ENCODE peak calls at places on chromosome 18, in seven cellular contexts. B, I, O, X, K, F and H are unnamed samples. For H3K27me3, the result is how much of the 10 kb centered on the place peaks cover.

GRCh38 chr18:75033516-75033915 is 175.4 kb downstream of the PTGR3 start:
- DNase-seq in I (no peak), O (no peak), B (no peak), F (no peak), K (no peak), X (no peak), H (no peak)

GRCh38 chr18:71189581-71189980 is 900.7 kb downstream of the SOCS6 start:
- DNase-seq in O (no peak), X (no peak), B (no peak), F (no peak), K (no peak), I (no peak), H (no peak)

GRCh38 chr18:48629730-48630324 is 91.0 kb downstream of the CTIF start:
- DNase-seq in I (no peak), O (peak), K (no peak), B (peak), X (no peak), F (peak), H (no peak)

GRCh38 chr18:49934457-49934856 is 121.1 kb upstream of the ACAA2 start:
- DNase-seq in F (no peak), B (peak), O (no peak), K (no peak), I (no peak), X (no peak), H (no peak)

GRCh38 chr18:70421471-70421870 is 132.6 kb downstream of the SOCS6 start:
- DNase-seq in F (no peak), X (no peak), B (no peak), K (no peak), I (no peak), O (no peak), H (no peak)

GRCh38 chr18:60295776-60296175 is 76.8 kb downstream of the MC4R start:
- DNase-seq in F (no peak), B (no peak), K (no peak), I (no peak), X (no peak), O (peak), H (no peak)

GRCh38 chr18:26470011-26470637 is 78.2 kb downstream of the KCTD1 start:
- DNase-seq in X (no peak), F (peak), I (no peak), K (no peak), O (no peak), B (no peak), H (no peak)

GRCh38 chr18:31716362-31716761 is 32.0 kb upstream of the B4GALT6 start:
- DNase-seq in B (no peak), K (no peak), F (no peak), O (peak), I (no peak), X (no peak), H (no peak)

GRCh38 chr18:36688020-36688965 is 140.5 kb downstream of the TPGS2 start:
- DNase-seq in K (peak), O (peak), F (peak), B (peak), I (peak), X (no peak), H (peak)

GRCh38 chr18:12516049-12516677 is 108.4 kb downstream of the PRELID3A start:
- DNase-seq in I (no peak), X (no peak), B (no peak), F (no peak), K (no peak), O (no peak), H (no peak)

GRCh38 chr18:69161383-69162028 is 239.2 kb upstream of the DOK6 start:
- DNase-seq in K (no peak), B (no peak), X (no peak), I (no peak), F (peak), O (peak), H (no peak)

GRCh38 chr18:50695431-50696176 is 124.2 kb downstream of the MRO start:
- DNase-seq in I (no peak), F (no peak), B (no peak), K (no peak), X (no peak), O (no peak), H (no peak)

GRCh38 chr18:38648184-38648583 is 1082.6 kb upstream of the CELF4 start:
- DNase-seq in I (no peak), B (no peak), O (no peak), K (no peak), X (no peak), F (no peak), H (no peak)

GRCh38 chr18:22424564-22424963 is 6.8 kb upstream of the CTAGE1 start:
- DNase-seq in I (no peak), F (no peak), O (no peak), B (no peak), X (no peak), K (no peak), H (no peak)

GRCh38 chr18:54392621-54393023 is 34.9 kb downstream of the C18orf54 start:
- DNase-seq in K (peak), B (peak), I (no peak), F (peak), X (no peak), O (peak), H (no peak)

GRCh38 chr18:13239557-13239956 is 21.0 kb downstream of the LDLRAD4 start:
- DNase-seq in I (no peak), O (no peak), K (no peak), B (no peak), F (no peak), X (no peak), H (no peak)

GRCh38 chr18:48673456-48674197 is 134.8 kb downstream of the CTIF start:
- DNase-seq in I (peak), F (no peak), O (no peak), X (no peak), B (no peak), K (no peak), H (peak)

GRCh38 chr18:43935051-43935412 is 657.7 kb upstream of the SYT4 start:
- DNase-seq in K (no peak), F (peak), O (peak), B (peak), I (no peak), X (no peak), H (no peak)

GRCh38 chr18:49819768-49820662 is 6.7 kb upstream of the ACAA2 start:
- DNase-seq in I (no peak), O (no peak), F (no peak), X (no peak), B (no peak), K (no peak), H (peak)

GRCh38 chr18:21897811-21898210 is 157.2 kb downstream of the MIB1 start:
- DNase-seq in F (no peak), X (no peak), B (peak), I (no peak), O (peak), K (peak), H (no peak)

GRCh38 chr18:56173542-56174220 is 464.7 kb downstream of the TXNL1 start:
- DNase-seq in X (no peak), F (peak), O (no peak), K (no peak), B (no peak), I (no peak), H (no peak)

GRCh38 chr18:621181-621580 is 24.4 kb downstream of the CLUL1 start:
- DNase-seq in I (no peak), F (no peak), X (no peak), K (no peak), B (no peak), O (no peak), H (no peak)

GRCh38 chr18:13446024-13446423 is 227.5 kb downstream of the LDLRAD4 start:
- DNase-seq in O (no peak), X (no peak), F (no peak), I (no peak), K (no peak), B (no peak), H (no peak)

GRCh38 chr18:48037481-48038271 is 107.2 kb upstream of the SMAD2 start:
- DNase-seq in B (no peak), O (no peak), X (no peak), F (no peak), I (no peak), K (no peak), H (peak)

GRCh38 chr18:49846263-49846662 is 32.9 kb upstream of the ACAA2 start:
- DNase-seq in K (no peak), X (no peak), I (no peak), O (peak), F (no peak), B (no peak), H (no peak)

GRCh38 chr18:32771169-32771751 is 1.6 kb downstream of the KLHL14 start:
- DNase-seq in F (no peak), B (no peak), I (no peak), K (no peak), O (peak), X (no peak), H (no peak)

GRCh38 chr18:48052845-48053244 is 122.4 kb upstream of the SMAD2 start:
- DNase-seq in X (no peak), B (no peak), I (no peak), K (no peak), F (no peak), O (no peak), H (no peak)

GRCh38 chr18:35605686-35606417 is 24.3 kb downstream of the GALNT1 start:
- DNase-seq in O (no peak), B (no peak), I (no peak), X (no peak), K (no peak), F (no peak), H (no peak)

GRCh38 chr18:14969507-14969906 is 221.5 kb downstream of the ANKRD30B start:
- DNase-seq in I (no peak), O (no peak), K (no peak), B (no peak), F (no peak), X (no peak), H (no peak)

GRCh38 chr18:6013101-6013790 is 117.9 kb upstream of the TMEM200C start:
- DNase-seq in X (no peak), K (no peak), B (no peak), O (no peak), F (no peak), I (no peak), H (no peak)

GRCh38 chr18:13260927-13261471 is 42.4 kb downstream of the LDLRAD4 start:
- DNase-seq in B (no peak), O (no peak), X (no peak), I (no peak), K (no peak), F (no peak), H (no peak)

DNA sequence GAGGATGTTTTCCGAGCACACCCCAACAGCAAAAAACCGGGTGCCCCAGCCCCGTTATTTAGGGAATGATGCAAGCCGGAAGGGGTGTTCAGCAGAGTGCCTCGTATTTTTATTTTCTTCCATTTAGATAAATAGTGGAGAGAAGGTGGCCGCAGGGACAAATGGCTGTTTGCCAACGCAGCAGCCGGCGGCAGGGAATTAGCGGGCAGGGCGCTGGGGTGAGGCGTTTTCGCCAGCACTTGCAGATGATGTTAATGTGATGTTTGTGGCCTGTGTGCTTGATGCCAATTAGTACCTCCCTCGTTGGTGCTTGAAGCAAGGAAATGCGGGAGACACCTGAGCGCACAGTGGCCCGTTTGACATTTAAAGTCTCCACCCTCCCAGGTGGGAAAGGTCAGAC is 38.9 kb downstream of the NFATC1 start:
- DNase-seq in O (no peak), X (peak), I (no peak), B (no peak), F (no peak), K (no peak), H (no peak)
- H3K27me3 ChIP-seq in O (under half), X (under half), I (under half), B (under half), F (under half), K (under half), H (under half)

GRCh38 chr18:80179857-80180558 is 67.3 kb downstream of the PARD6G start:
- DNase-seq in K (no peak), F (no peak), B (no peak), I (no peak), X (no peak), O (no peak), H (no peak)
- H3K27ac ChIP-seq in K (no peak), F (no peak), B (no peak), I (no peak), X (no peak), O (no peak), H (no peak)

GRCh38 chr18:58041633-58042032 is 2.4 kb upstream of the NEDD4L start:
- DNase-seq in I (no peak), B (no peak), X (no peak), O (peak), K (no peak), F (no peak), H (no peak)

GRCh38 chr18:58038063-58038462 is 6.0 kb upstream of the NEDD4L start:
- DNase-seq in X (no peak), B (no peak), O (no peak), F (no peak), I (no peak), K (no peak), H (no peak)

GRCh38 chr18:58034370-58034769 is 9.7 kb upstream of the NEDD4L start:
- DNase-seq in X (no peak), F (no peak), O (no peak), K (no peak), B (no peak), I (no peak), H (no peak)

GRCh38 chr18:58042826-58043362 is 1.1 kb upstream of the NEDD4L start:
- DNase-seq in K (no peak), X (no peak), O (no peak), F (no peak), B (peak), I (no peak), H (no peak)

DNA sequence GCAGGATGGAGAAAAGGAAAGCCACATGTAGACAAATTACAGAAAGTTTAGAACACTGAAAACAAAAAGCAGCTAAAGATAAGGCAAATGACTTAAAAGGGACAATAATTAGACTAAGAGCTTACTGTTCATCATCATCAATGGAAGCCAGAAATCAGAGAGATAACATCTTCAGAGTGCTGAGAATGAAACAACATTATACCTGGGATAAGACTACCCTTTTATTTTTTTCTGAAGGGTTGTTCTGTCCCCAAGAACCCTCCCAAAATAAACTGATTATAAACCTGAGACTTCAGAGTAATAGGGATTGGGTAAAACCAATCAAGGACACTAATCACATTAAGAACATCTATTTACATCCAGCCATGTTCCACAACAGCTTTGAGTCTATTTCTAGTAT is 6.9 kb upstream of the NEDD4L start:
- DNase-seq in K (no peak), I (no peak), B (no peak), F (no peak), O (no peak), X (no peak), H (no peak)
- H3K27me3 ChIP-seq in K (under half), I (under half), B (under half), F (under half), O (under half), X (under half), H (under half)

GRCh38 chr18:58559427-58560186 is 69.3 kb downstream of the ALPK2 start:
- DNase-seq in X (no peak), O (peak), B (no peak), I (no peak), F (no peak), K (no peak), H (no peak)

GRCh38 chr18:58554404-58554803 is 74.5 kb downstream of the ALPK2 start:
- DNase-seq in I (no peak), F (no peak), K (no peak), O (no peak), X (no peak), B (no peak), H (no peak)

GRCh38 chr18:58556333-58557012 is 72.4 kb downstream of the ALPK2 start:
- DNase-seq in O (peak), X (no peak), B (no peak), K (no peak), F (no peak), I (no peak), H (no peak)

GRCh38 chr18:58558514-58558913 is 70.4 kb downstream of the ALPK2 start:
- DNase-seq in K (no peak), B (no peak), X (no peak), F (no peak), O (no peak), I (no peak), H (no peak)

GRCh38 chr18:58557013-58557435 is 71.9 kb downstream of the ALPK2 start:
- DNase-seq in O (no peak), K (no peak), I (no peak), B (no peak), F (no peak), X (no peak), H (no peak)
- H3K27ac ChIP-seq in O (peak), K (no peak), I (no peak), B (no peak), F (no peak), X (no peak), H (no peak)

DNA sequence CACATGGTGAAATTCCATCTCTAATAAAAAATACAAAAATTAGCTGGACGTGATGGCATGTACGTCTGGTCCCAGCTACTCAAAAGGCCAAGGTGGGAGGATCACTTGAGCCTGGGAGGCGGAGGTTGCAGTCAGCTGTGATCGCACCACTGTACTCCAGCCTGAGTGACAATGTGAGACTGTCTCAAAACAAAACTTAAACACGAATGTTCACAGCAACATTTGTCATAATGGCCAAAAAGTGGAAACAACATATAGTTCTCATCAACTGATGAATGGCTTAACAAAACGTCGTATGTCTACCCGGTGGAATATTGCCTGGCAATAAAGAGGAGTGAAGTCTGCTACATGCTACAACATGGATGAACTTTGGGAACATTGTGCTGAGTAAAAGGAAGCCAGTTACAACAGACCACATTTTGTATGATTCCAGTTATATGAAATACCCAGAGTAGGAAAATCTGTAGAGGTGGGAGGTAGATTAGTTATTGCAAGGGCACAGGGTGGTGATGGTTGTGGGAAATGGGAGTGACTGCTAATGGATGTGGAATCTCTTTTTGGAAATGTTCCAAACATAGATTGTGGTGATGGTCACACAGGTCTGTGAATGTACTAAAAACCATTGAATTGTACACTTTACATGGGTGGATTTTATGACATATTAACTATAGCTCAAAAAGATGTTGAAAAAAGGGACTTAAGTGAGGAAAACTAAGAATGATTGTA is 478.2 kb downstream of the PTPRM start:
- DNase-seq in K (no peak), I (no peak), X (no peak), B (no peak), O (no peak), F (no peak), H (no peak)
- H3K27me3 ChIP-seq in K (under half), I (under half), X (under half), B (under half), O (under half), F (under half), H (under half)